ENCODE peak calls at places on chromosomes 12 and 14, in five cellular contexts. C is K562, L is H1, V is GM12878, J is HepG2. Z is an unnamed sample.

GRCh38 chr14:100691395-100692025 is 35.2 kb upstream of the DLK1 start:
- DNase-seq in C (no peak), L (no peak), V (no peak), J (no peak), Z (no peak)

GRCh38 chr14:67746927-67747326 is 45.2 kb downstream of the RDH12 start:
- DNase-seq in C (no peak), L (no peak), V (peak; percentile 17), J (no peak), Z (no peak)

GRCh38 chr12:13125996-13126395 is 22.5 kb upstream of the GSG1 start:
- DNase-seq in C (no peak), L (no peak), V (no peak), J (no peak), Z (no peak)

GRCh38 chr12:6943387-6943718 is 263 bp upstream of the RNU7-1 start:
- DNase-seq in C (peak; percentile 90), L (peak; percentile 72), V (no peak), J (peak; percentile 88), Z (peak; percentile 89)

GRCh38 chr14:27484633-27485032 is 886.8 kb upstream of the NOVA1 start:
- DNase-seq in C (no peak), L (no peak), V (no peak), J (no peak), Z (no peak)

GRCh38 chr12:119676573-119676972 is 8.6 kb downstream of the PRKAB1 start:
- DNase-seq in C (no peak), L (no peak), V (no peak), J (no peak), Z (no peak)

GRCh38 chr14:89673499-89674225 is 256.6 kb upstream of the FOXN3 start:
- DNase-seq in C (no peak), L (no peak), V (no peak), J (no peak), Z (no peak)

GRCh38 chr14:58430156-58430555 is 2.6 kb downstream of the KIAA0586 start:
- DNase-seq in C (no peak), L (no peak), V (no peak), J (no peak), Z (no peak)

GRCh38 chr12:67355428-67356385 is 86.5 kb downstream of the CAND1 start:
- DNase-seq in C (peak; percentile 24), L (no peak), V (peak; percentile 16), J (peak; percentile 42), Z (peak; percentile 34)

GRCh38 chr12:45938566-45938965 is 51.8 kb downstream of the SCAF11 start:
- DNase-seq in C (no peak), L (no peak), V (no peak), J (no peak), Z (no peak)

GRCh38 chr14:75242546-75243273 is 35.9 kb upstream of the FOS start:
- DNase-seq in C (no peak), L (no peak), V (no peak), J (no peak), Z (no peak)

GRCh38 chr12:51850933-51851244 is 2.4 kb upstream of the FIGNL2 start:
- DNase-seq in C (no peak), L (no peak), V (no peak), J (no peak), Z (no peak)

GRCh38 chr12:10339441-10339840 is 31.8 kb downstream of the KLRD1 start:
- DNase-seq in C (no peak), L (no peak), V (no peak), J (no peak), Z (peak; percentile 23)

GRCh38 chr14:68682166-68683103 is 110.4 kb downstream of the ZFP36L1 start:
- DNase-seq in C (peak; percentile 25), L (no peak), V (peak; percentile 48), J (peak; percentile 39), Z (no peak)

DNA sequence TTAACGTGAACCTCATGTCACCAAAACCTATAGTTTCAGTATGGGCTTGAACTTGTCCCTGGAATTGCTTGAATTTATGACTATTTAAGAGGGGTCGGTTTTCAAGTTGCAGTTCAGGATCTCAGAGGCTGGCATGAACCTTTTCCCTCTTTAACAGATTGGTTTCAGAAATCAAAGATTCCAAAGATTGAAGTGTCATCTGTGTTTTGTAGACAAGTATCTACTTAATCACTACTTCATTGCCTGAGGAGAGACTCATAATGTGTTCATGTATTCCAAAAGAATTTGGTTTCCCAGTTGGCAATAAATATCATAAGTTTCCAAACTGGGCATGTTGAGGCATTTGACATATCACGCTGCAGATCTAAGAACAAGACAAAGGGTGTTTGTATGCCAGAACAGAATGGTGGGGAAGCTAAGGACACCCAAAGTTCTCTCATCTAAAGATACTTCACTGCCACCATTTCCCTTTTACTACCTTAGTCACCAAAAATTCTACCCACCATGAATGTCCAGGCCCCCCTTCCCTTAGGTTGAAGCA is 199.5 kb downstream of the NUAK1 start:
- DNase-seq in C (no peak), L (no peak), V (no peak), J (no peak), Z (no peak)
- TF ChIP-seq SRF in C (no peak), L (no peak), V (no peak), J (no peak), Z (no peak)

GRCh38 chr14:35362911-35363374 is 41.6 kb downstream of the NFKBIA start:
- DNase-seq in C (no peak), L (no peak), V (no peak), J (no peak), Z (no peak)

GRCh38 chr14:35366048-35366428 is 38.5 kb downstream of the NFKBIA start:
- DNase-seq in C (no peak), L (no peak), V (no peak), J (no peak), Z (no peak)

GRCh38 chr14:35366521-35366976 is 38.0 kb downstream of the NFKBIA start:
- DNase-seq in C (no peak), L (no peak), V (no peak), J (no peak), Z (no peak)

GRCh38 chr14:35367056-35367372 is 37.5 kb downstream of the NFKBIA start:
- DNase-seq in C (no peak), L (no peak), V (no peak), J (no peak), Z (no peak)

GRCh38 chr14:35365130-35366047 is 39.2 kb downstream of the NFKBIA start:
- DNase-seq in C (peak; percentile 71), L (no peak), V (no peak), J (peak; percentile 98), Z (peak; percentile 54)
- TF ChIP-seq SRF in C (no peak), L (no peak), V (no peak), J (no peak), Z (no peak)

GRCh38 chr14:60327447-60328331 is 78.7 kb downstream of the PPM1A start:
- DNase-seq in C (no peak), L (peak; percentile 72), V (peak; percentile 47), J (no peak), Z (no peak)

GRCh38 chr14:60328588-60328987 is 79.6 kb downstream of the PPM1A start:
- DNase-seq in C (no peak), L (no peak), V (no peak), J (no peak), Z (no peak)

GRCh38 chr14:60332869-60333268 is 83.8 kb downstream of the PPM1A start:
- DNase-seq in C (no peak), L (no peak), V (no peak), J (no peak), Z (no peak)

GRCh38 chr14:60332046-60332399 is 83.0 kb downstream of the PPM1A start:
- DNase-seq in C (no peak), L (no peak), V (no peak), J (no peak), Z (no peak)

DNA sequence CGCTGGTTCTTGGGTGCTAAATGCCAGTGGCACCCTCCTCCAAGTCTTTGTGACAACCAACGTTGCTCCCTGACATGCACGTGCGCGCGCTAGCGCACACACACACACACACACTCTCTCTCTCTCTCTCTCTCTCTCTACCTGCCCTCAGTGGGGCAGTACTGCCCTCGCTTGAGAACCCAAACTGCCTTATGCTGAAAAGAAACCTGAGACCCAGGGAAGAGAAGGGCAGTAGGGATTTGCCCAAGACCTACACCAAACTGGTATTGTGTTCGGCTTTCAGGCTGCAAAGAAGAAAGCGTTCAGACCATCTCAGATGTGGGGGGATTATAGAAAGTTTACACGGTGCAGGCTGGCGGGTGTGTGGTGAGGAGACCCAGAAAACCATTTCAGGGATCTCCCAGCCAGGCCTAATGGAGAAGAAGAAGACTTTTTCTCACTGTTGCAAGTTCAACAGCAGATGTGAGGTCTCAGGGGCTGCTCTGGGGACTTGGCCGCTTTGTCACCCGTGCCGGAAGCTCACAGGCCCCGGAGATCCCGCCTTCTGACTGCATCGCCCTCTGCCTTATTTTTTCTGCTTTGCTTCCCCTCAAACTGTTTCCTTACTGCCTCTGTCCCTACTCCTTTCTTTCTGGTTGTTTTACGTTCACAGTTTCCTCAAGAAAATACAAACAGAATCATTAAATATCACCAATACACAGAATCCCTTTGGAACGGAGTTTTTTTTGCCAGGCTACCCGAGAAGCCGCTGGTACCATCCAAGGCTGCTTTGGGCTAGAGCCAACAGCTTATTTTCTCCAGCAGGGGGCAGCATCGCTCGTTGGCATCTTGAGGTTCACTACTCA is 82.4 kb downstream of the PPM1A start:
- DNase-seq in C (peak; percentile 54), L (peak; percentile 92), V (peak; percentile 52), J (peak; percentile 54), Z (peak; percentile 67)
- TF ChIP-seq SRF in C (no peak), L (no peak), V (no peak), J (no peak), Z (no peak)

DNA sequence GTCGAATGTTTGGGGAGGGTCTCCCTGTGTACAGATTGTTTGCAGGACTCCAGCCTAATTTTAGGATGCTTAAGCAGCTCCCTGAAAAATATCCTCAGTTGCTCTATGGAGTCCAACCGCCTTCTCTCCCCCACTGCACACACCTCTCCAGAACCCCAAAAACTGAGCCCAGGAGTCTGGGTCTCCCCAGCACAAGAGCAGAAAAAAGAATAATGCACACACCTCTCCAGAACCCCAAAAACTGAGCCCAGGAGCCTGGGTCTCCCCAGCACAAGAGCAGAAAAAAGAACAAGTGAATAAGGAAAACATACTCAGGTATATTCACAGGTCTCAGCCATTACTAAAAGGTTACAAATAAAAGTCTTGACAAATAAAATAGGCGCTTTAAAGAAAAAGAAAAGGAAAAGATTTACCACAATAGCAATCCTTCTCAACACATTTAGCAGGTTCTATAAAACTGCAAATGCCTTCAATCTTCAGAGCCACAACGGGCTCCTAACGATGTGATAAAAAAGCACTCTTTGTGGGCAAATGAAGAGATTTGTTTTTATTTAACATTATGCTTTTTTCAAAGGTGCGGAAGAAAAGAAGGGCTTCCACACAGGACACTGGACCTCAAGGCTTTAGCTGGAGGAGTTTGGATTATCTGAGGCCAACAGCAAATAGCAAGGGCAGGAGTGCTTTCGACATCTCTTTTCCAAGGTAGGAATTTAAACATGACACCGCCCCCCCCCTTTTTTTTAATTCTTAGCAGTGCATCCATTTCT is 8.2 kb downstream of the BCL11B start:
- DNase-seq in C (no peak), L (no peak), V (no peak), J (no peak), Z (no peak)
- TF ChIP-seq SRF in C (no peak), L (no peak), V (no peak), J (no peak), Z (no peak)

Z was measured in HCT116.